ENCODE peak calls at places on chromosomes 6 and 20, in eight cellular contexts. One of them, this sample, is unnamed. For H3K4me1, the result is how much of the 10 kb centered on the place peaks cover.

GRCh38 chr6:128494440-128494839 is 26.0 kb downstream of the PTPRK start:
- DNase-seq in GM23338: peak
- DNase-seq in neural progenitor cell: peak
- DNase-seq in keratinocyte: no peak
- DNase-seq in H1: no peak
- DNase-seq in PC-3: no peak
- DNase-seq in SK-N-SH: no peak
- DNase-seq in H9: no peak
- DNase-seq in this sample: no peak

GRCh38 chr20:45685896-45686295 is 15.9 kb upstream of the WFDC11 start:
- DNase-seq in GM23338: peak
- DNase-seq in neural progenitor cell: peak
- DNase-seq in keratinocyte: no peak
- DNase-seq in H1: peak
- DNase-seq in PC-3: peak
- DNase-seq in SK-N-SH: no peak
- DNase-seq in H9: peak
- DNase-seq in this sample: no peak

GRCh38 chr6:100658486-100658885 is 193.8 kb upstream of the SIM1 start:
- DNase-seq in GM23338: peak
- DNase-seq in neural progenitor cell: no peak
- DNase-seq in keratinocyte: no peak
- DNase-seq in H1: no peak
- DNase-seq in PC-3: no peak
- DNase-seq in SK-N-SH: no peak
- DNase-seq in H9: no peak
- DNase-seq in this sample: no peak

GRCh38 chr20:48039514-48039913 is 254.2 kb upstream of the SULF2 start:
- DNase-seq in GM23338: no peak
- DNase-seq in neural progenitor cell: no peak
- DNase-seq in keratinocyte: no peak
- DNase-seq in H1: no peak
- DNase-seq in PC-3: no peak
- DNase-seq in SK-N-SH: no peak
- DNase-seq in H9: no peak
- DNase-seq in this sample: no peak

GRCh38 chr20:44080646-44081267 is 106.2 kb downstream of the JPH2 start:
- DNase-seq in GM23338: peak
- DNase-seq in neural progenitor cell: peak
- DNase-seq in keratinocyte: no peak
- DNase-seq in H1: peak
- DNase-seq in PC-3: peak
- DNase-seq in SK-N-SH: peak
- DNase-seq in H9: peak
- DNase-seq in this sample: peak

GRCh38 chr20:11826334-11826733 is 91.4 kb upstream of the BTBD3 start:
- DNase-seq in GM23338: no peak
- DNase-seq in neural progenitor cell: no peak
- DNase-seq in keratinocyte: no peak
- DNase-seq in H1: no peak
- DNase-seq in PC-3: no peak
- DNase-seq in SK-N-SH: no peak
- DNase-seq in H9: no peak
- DNase-seq in this sample: no peak

GRCh38 chr6:134822920-134823430 is 126.9 kb downstream of the ALDH8A1 start:
- DNase-seq in GM23338: peak
- DNase-seq in neural progenitor cell: peak
- DNase-seq in keratinocyte: no peak
- DNase-seq in H1: peak
- DNase-seq in PC-3: peak
- DNase-seq in SK-N-SH: peak
- DNase-seq in H9: peak
- DNase-seq in this sample: peak

GRCh38 chr6:102619585-102619984 is 1226.1 kb downstream of the GRIK2 start:
- DNase-seq in GM23338: peak
- DNase-seq in neural progenitor cell: peak
- DNase-seq in keratinocyte: no peak
- DNase-seq in H1: no peak
- DNase-seq in PC-3: peak
- DNase-seq in SK-N-SH: peak
- DNase-seq in H9: no peak
- DNase-seq in this sample: no peak

GRCh38 chr20:49762940-49763766 is 49.5 kb upstream of the B4GALT5 start:
- DNase-seq in GM23338: peak
- DNase-seq in neural progenitor cell: no peak
- DNase-seq in keratinocyte: no peak
- DNase-seq in H1: no peak
- DNase-seq in PC-3: peak
- DNase-seq in SK-N-SH: no peak
- DNase-seq in H9: no peak
- DNase-seq in this sample: peak

GRCh38 chr6:16623029-16623653 is 138.1 kb downstream of the ATXN1 start:
- DNase-seq in GM23338: no peak
- DNase-seq in neural progenitor cell: no peak
- DNase-seq in keratinocyte: no peak
- DNase-seq in H1: no peak
- DNase-seq in PC-3: no peak
- DNase-seq in SK-N-SH: no peak
- DNase-seq in H9: no peak
- DNase-seq in this sample: no peak
- TF ChIP-seq CTCF in GM23338: no peak
- TF ChIP-seq CTCF in neural progenitor cell: no peak
- TF ChIP-seq CTCF in keratinocyte: no peak
- TF ChIP-seq CTCF in H1: no peak
- TF ChIP-seq CTCF in PC-3: no peak
- TF ChIP-seq CTCF in SK-N-SH: no peak
- TF ChIP-seq CTCF in H9: no peak
- TF ChIP-seq CTCF in this sample: no peak

GRCh38 chr6:112330071-112330876 is 16.9 kb upstream of the RFPL4B start:
- DNase-seq in GM23338: no peak
- DNase-seq in neural progenitor cell: no peak
- DNase-seq in keratinocyte: peak
- DNase-seq in H1: no peak
- DNase-seq in PC-3: peak
- DNase-seq in SK-N-SH: no peak
- DNase-seq in H9: no peak
- DNase-seq in this sample: peak
- H2AFZ ChIP-seq in GM23338: no peak
- H2AFZ ChIP-seq in neural progenitor cell: no peak
- H2AFZ ChIP-seq in keratinocyte: peak
- H2AFZ ChIP-seq in H1: no peak
- H2AFZ ChIP-seq in PC-3: no peak
- H2AFZ ChIP-seq in SK-N-SH: peak
- H2AFZ ChIP-seq in H9: no peak
- H2AFZ ChIP-seq in this sample: no peak

DNA sequence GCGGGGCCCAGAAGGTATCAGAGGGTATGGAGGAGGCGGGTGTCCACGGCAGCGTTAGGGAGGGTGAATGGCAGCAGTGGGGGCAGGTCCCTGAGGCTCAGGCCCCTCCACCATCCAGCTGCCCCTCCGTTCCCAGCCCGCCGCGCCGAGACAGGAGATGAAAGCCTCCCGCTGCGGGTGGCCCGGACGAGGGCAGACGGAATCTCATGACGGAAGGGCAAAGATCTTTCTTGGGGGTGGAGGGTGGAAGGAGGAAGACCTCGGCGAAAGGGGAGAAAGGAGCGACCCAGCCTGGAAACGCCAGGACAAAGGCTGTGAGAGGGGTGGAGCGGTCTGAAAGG is 441 bp downstream of the MICAL1 start:
- DNase-seq in GM23338: peak
- DNase-seq in neural progenitor cell: no peak
- DNase-seq in keratinocyte: no peak
- DNase-seq in H1: no peak
- DNase-seq in PC-3: no peak
- DNase-seq in SK-N-SH: no peak
- DNase-seq in H9: no peak
- DNase-seq in this sample: no peak
- H3K4me1 ChIP-seq in GM23338: under half
- H3K4me1 ChIP-seq in neural progenitor cell: under half
- H3K4me1 ChIP-seq in keratinocyte: under half
- H3K4me1 ChIP-seq in H1: under half
- H3K4me1 ChIP-seq in PC-3: under half
- H3K4me1 ChIP-seq in SK-N-SH: under half
- H3K4me1 ChIP-seq in H9: under half
- H3K4me1 ChIP-seq in this sample: under half

DNA sequence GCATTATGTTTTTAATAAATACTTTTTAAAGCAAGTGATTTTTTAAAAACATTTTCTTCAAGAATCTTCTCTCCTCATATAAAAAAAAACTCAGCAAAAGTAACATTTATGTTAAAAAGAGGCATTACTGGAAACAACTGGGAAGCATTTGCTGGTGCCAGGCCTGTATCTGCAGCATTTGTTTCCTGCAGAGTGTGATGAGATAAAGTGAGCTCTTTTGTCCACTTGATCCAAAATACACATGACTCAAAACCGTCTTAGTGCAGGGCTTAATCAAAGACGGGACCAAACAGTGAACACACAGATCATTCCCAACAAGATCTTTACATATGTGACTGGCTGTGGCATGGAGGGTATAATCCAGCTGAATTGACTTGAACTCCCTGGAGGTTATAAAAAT is 28.3 kb upstream of the RIPPLY2 start:
- DNase-seq in GM23338: no peak
- DNase-seq in neural progenitor cell: no peak
- DNase-seq in keratinocyte: no peak
- DNase-seq in H1: no peak
- DNase-seq in PC-3: no peak
- DNase-seq in SK-N-SH: no peak
- DNase-seq in H9: no peak
- DNase-seq in this sample: no peak
- TF ChIP-seq CTCF in GM23338: no peak
- TF ChIP-seq CTCF in neural progenitor cell: no peak
- TF ChIP-seq CTCF in keratinocyte: no peak
- TF ChIP-seq CTCF in H1: no peak
- TF ChIP-seq CTCF in PC-3: no peak
- TF ChIP-seq CTCF in SK-N-SH: no peak
- TF ChIP-seq CTCF in H9: no peak
- TF ChIP-seq CTCF in this sample: no peak

GRCh38 chr6:3849681-3850450 is 693 bp downstream of the FAM50B start:
- DNase-seq in GM23338: peak
- DNase-seq in neural progenitor cell: no peak
- DNase-seq in keratinocyte: no peak
- DNase-seq in H1: no peak
- DNase-seq in PC-3: no peak
- DNase-seq in SK-N-SH: no peak
- DNase-seq in H9: peak
- DNase-seq in this sample: peak
- H2AFZ ChIP-seq in GM23338: peak
- H2AFZ ChIP-seq in neural progenitor cell: peak
- H2AFZ ChIP-seq in keratinocyte: peak
- H2AFZ ChIP-seq in H1: peak
- H2AFZ ChIP-seq in PC-3: peak
- H2AFZ ChIP-seq in SK-N-SH: peak
- H2AFZ ChIP-seq in H9: no peak
- H2AFZ ChIP-seq in this sample: peak

DNA sequence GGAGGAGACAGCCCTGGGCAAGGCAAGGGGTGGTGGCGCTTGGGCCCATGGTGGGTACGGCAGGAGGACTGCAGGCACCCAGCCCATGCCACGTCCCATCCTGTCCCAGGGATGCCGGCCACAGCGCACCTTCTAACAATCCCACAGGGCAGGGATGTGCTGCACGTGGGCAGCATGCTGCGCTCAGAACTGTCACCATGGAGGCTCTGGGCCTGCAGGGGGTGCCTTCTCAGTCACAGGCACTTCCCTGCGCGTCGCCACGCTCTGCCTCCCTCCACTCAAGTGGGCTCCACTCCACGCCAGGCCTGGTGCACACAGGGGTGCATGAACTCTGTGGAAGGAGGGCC is 2.4 kb downstream of the CABLES2 start:
- DNase-seq in GM23338: no peak
- DNase-seq in neural progenitor cell: no peak
- DNase-seq in keratinocyte: no peak
- DNase-seq in H1: no peak
- DNase-seq in PC-3: no peak
- DNase-seq in SK-N-SH: no peak
- DNase-seq in H9: no peak
- DNase-seq in this sample: no peak
- H3K4me1 ChIP-seq in GM23338: under half
- H3K4me1 ChIP-seq in neural progenitor cell: under half
- H3K4me1 ChIP-seq in keratinocyte: under half
- H3K4me1 ChIP-seq in H1: under half
- H3K4me1 ChIP-seq in PC-3: under half
- H3K4me1 ChIP-seq in SK-N-SH: under half
- H3K4me1 ChIP-seq in H9: under half
- H3K4me1 ChIP-seq in this sample: under half

GRCh38 chr6:15662246-15663056 is at the start of gene DTNBP1:
- DNase-seq in GM23338: peak
- DNase-seq in neural progenitor cell: peak
- DNase-seq in keratinocyte: no peak
- DNase-seq in H1: no peak
- DNase-seq in PC-3: peak
- DNase-seq in SK-N-SH: no peak
- DNase-seq in H9: peak
- DNase-seq in this sample: peak
- TF ChIP-seq CTCF in GM23338: no peak
- TF ChIP-seq CTCF in neural progenitor cell: no peak
- TF ChIP-seq CTCF in keratinocyte: no peak
- TF ChIP-seq CTCF in H1: no peak
- TF ChIP-seq CTCF in PC-3: no peak
- TF ChIP-seq CTCF in SK-N-SH: no peak
- TF ChIP-seq CTCF in H9: peak
- TF ChIP-seq CTCF in this sample: no peak

GRCh38 chr6:11711644-11711993 is 67.0 kb downstream of the ADTRP start:
- DNase-seq in GM23338: no peak
- DNase-seq in neural progenitor cell: no peak
- DNase-seq in keratinocyte: no peak
- DNase-seq in H1: no peak
- DNase-seq in PC-3: no peak
- DNase-seq in SK-N-SH: no peak
- DNase-seq in H9: no peak
- DNase-seq in this sample: no peak
- H2AFZ ChIP-seq in GM23338: peak
- H2AFZ ChIP-seq in neural progenitor cell: no peak
- H2AFZ ChIP-seq in keratinocyte: no peak
- H2AFZ ChIP-seq in H1: no peak
- H2AFZ ChIP-seq in PC-3: no peak
- H2AFZ ChIP-seq in SK-N-SH: no peak
- H2AFZ ChIP-seq in H9: no peak
- H2AFZ ChIP-seq in this sample: no peak